ENCODE peak calls at places on chromosomes 16 and 17, in nine cellular contexts. One of them, this sample, is unnamed.

GRCh38 chr17:80137131-80137530 is 9.8 kb downstream of the EIF4A3 start:
- DNase-seq in T-helper 2 cell: no peak
- DNase-seq in effector memory CD8-positive, alpha-beta T cell: no peak
- DNase-seq in HS-27A: no peak
- DNase-seq in transverse colon: no peak
- DNase-seq in type B pancreatic cell: no peak
- DNase-seq in GM23248: no peak
- DNase-seq in skeletal muscle cell: no peak
- DNase-seq in KBM-7: no peak
- DNase-seq in this sample: no peak

GRCh38 chr17:78862073-78863023 is 21.7 kb upstream of the USP36 start:
- DNase-seq in T-helper 2 cell: no peak
- DNase-seq in effector memory CD8-positive, alpha-beta T cell: no peak
- DNase-seq in HS-27A: peak
- DNase-seq in transverse colon: peak
- DNase-seq in type B pancreatic cell: no peak
- DNase-seq in GM23248: peak
- DNase-seq in skeletal muscle cell: peak
- DNase-seq in KBM-7: no peak
- DNase-seq in this sample: no peak

GRCh38 chr16:9088848-9089247 is 2.6 kb upstream of the HAPSTR1 start:
- DNase-seq in T-helper 2 cell: no peak
- DNase-seq in effector memory CD8-positive, alpha-beta T cell: no peak
- DNase-seq in HS-27A: no peak
- DNase-seq in transverse colon: no peak
- DNase-seq in type B pancreatic cell: no peak
- DNase-seq in GM23248: no peak
- DNase-seq in skeletal muscle cell: no peak
- DNase-seq in KBM-7: no peak
- DNase-seq in this sample: no peak

GRCh38 chr16:49763826-49764225 is 92.1 kb downstream of the ZNF423 start:
- DNase-seq in T-helper 2 cell: no peak
- DNase-seq in effector memory CD8-positive, alpha-beta T cell: no peak
- DNase-seq in HS-27A: no peak
- DNase-seq in transverse colon: no peak
- DNase-seq in type B pancreatic cell: no peak
- DNase-seq in GM23248: no peak
- DNase-seq in skeletal muscle cell: no peak
- DNase-seq in KBM-7: no peak
- DNase-seq in this sample: no peak

GRCh38 chr17:73938706-73939105 is 264.8 kb upstream of the RPL38 start:
- DNase-seq in T-helper 2 cell: no peak
- DNase-seq in effector memory CD8-positive, alpha-beta T cell: no peak
- DNase-seq in HS-27A: no peak
- DNase-seq in transverse colon: no peak
- DNase-seq in type B pancreatic cell: peak
- DNase-seq in GM23248: no peak
- DNase-seq in skeletal muscle cell: no peak
- DNase-seq in KBM-7: no peak
- DNase-seq in this sample: no peak

GRCh38 chr17:47192549-47192948 is 3.5 kb upstream of the CDC27 start:
- DNase-seq in T-helper 2 cell: no peak
- DNase-seq in effector memory CD8-positive, alpha-beta T cell: no peak
- DNase-seq in HS-27A: no peak
- DNase-seq in transverse colon: no peak
- DNase-seq in type B pancreatic cell: no peak
- DNase-seq in GM23248: no peak
- DNase-seq in skeletal muscle cell: no peak
- DNase-seq in KBM-7: peak
- DNase-seq in this sample: no peak

GRCh38 chr17:63760771-63761539 is 12.4 kb downstream of the CCDC47 start:
- DNase-seq in T-helper 2 cell: no peak
- DNase-seq in effector memory CD8-positive, alpha-beta T cell: no peak
- DNase-seq in HS-27A: no peak
- DNase-seq in transverse colon: no peak
- DNase-seq in type B pancreatic cell: no peak
- DNase-seq in GM23248: peak
- DNase-seq in skeletal muscle cell: no peak
- DNase-seq in KBM-7: no peak
- DNase-seq in this sample: no peak

GRCh38 chr16:79066621-79067020 is 533.9 kb downstream of the MAF start:
- DNase-seq in T-helper 2 cell: no peak
- DNase-seq in effector memory CD8-positive, alpha-beta T cell: no peak
- DNase-seq in HS-27A: no peak
- DNase-seq in transverse colon: no peak
- DNase-seq in type B pancreatic cell: no peak
- DNase-seq in GM23248: no peak
- DNase-seq in skeletal muscle cell: no peak
- DNase-seq in KBM-7: no peak
- DNase-seq in this sample: no peak

GRCh38 chr16:85398688-85399582 is 214.2 kb upstream of the GSE1 start:
- DNase-seq in T-helper 2 cell: no peak
- DNase-seq in effector memory CD8-positive, alpha-beta T cell: no peak
- DNase-seq in HS-27A: no peak
- DNase-seq in transverse colon: no peak
- DNase-seq in type B pancreatic cell: no peak
- DNase-seq in GM23248: no peak
- DNase-seq in skeletal muscle cell: no peak
- DNase-seq in KBM-7: no peak
- DNase-seq in this sample: no peak

GRCh38 chr17:30550512-30551273 is 73.5 kb downstream of the GOSR1 start:
- DNase-seq in T-helper 2 cell: no peak
- DNase-seq in effector memory CD8-positive, alpha-beta T cell: no peak
- DNase-seq in HS-27A: no peak
- DNase-seq in transverse colon: peak
- DNase-seq in type B pancreatic cell: no peak
- DNase-seq in GM23248: peak
- DNase-seq in skeletal muscle cell: no peak
- DNase-seq in KBM-7: peak
- DNase-seq in this sample: no peak

GRCh38 chr16:549544-550263 is 10.5 kb upstream of the PRR35 start:
- DNase-seq in T-helper 2 cell: no peak
- DNase-seq in effector memory CD8-positive, alpha-beta T cell: no peak
- DNase-seq in HS-27A: no peak
- DNase-seq in transverse colon: no peak
- DNase-seq in type B pancreatic cell: no peak
- DNase-seq in GM23248: no peak
- DNase-seq in skeletal muscle cell: no peak
- DNase-seq in KBM-7: no peak
- DNase-seq in this sample: no peak

GRCh38 chr17:31746884-31747495 is 112.1 kb downstream of the COPRS start:
- DNase-seq in T-helper 2 cell: no peak
- DNase-seq in effector memory CD8-positive, alpha-beta T cell: no peak
- DNase-seq in HS-27A: no peak
- DNase-seq in transverse colon: peak
- DNase-seq in type B pancreatic cell: no peak
- DNase-seq in GM23248: no peak
- DNase-seq in skeletal muscle cell: no peak
- DNase-seq in KBM-7: no peak
- DNase-seq in this sample: no peak

GRCh38 chr17:32784113-32784512 is 92.8 kb downstream of the MYO1D start:
- DNase-seq in T-helper 2 cell: no peak
- DNase-seq in effector memory CD8-positive, alpha-beta T cell: no peak
- DNase-seq in HS-27A: no peak
- DNase-seq in transverse colon: no peak
- DNase-seq in type B pancreatic cell: no peak
- DNase-seq in GM23248: no peak
- DNase-seq in skeletal muscle cell: no peak
- DNase-seq in KBM-7: no peak
- DNase-seq in this sample: no peak